ENCODE peak calls at places on chromosomes 3 and 15, in four cellular contexts. One of them, this sample, is unnamed.

GRCh38 chr15:38868326-38869114 is 303.9 kb upstream of the RASGRP1 start:
- DNase-seq in fibroblast of lung: peak; percentile 82
- DNase-seq in transverse colon: peak; percentile 50
- DNase-seq in SK-N-SH: no peak
- DNase-seq in this sample: peak; percentile 85

GRCh38 chr15:70761931-70762468 is 1.4 kb downstream of the UACA start:
- DNase-seq in SK-N-SH: no peak
- DNase-seq in transverse colon: no peak
- DNase-seq in fibroblast of lung: no peak
- DNase-seq in this sample: no peak

GRCh38 chr3:185979721-185980121 is 41.9 kb upstream of the TRA2B start:
- DNase-seq in SK-N-SH: no peak
- DNase-seq in fibroblast of lung: no peak
- DNase-seq in transverse colon: no peak
- DNase-seq in this sample: no peak

GRCh38 chr3:14371573-14372474 is 30.6 kb upstream of the SLC6A6 start:
- DNase-seq in SK-N-SH: peak; percentile 90
- DNase-seq in fibroblast of lung: peak; percentile 64
- DNase-seq in transverse colon: peak; percentile 91
- DNase-seq in this sample: peak; percentile 12

GRCh38 chr3:186273586-186273985 is 88.4 kb downstream of the DGKG start:
- DNase-seq in fibroblast of lung: no peak
- DNase-seq in SK-N-SH: no peak
- DNase-seq in transverse colon: no peak
- DNase-seq in this sample: no peak

GRCh38 chr3:178948546-178948945 is 123.1 kb downstream of the ZMAT3 start:
- DNase-seq in fibroblast of lung: no peak
- DNase-seq in SK-N-SH: no peak
- DNase-seq in transverse colon: no peak
- DNase-seq in this sample: no peak

GRCh38 chr3:113293348-113293747 is 82.0 kb downstream of the BOC start:
- DNase-seq in SK-N-SH: no peak
- DNase-seq in fibroblast of lung: no peak
- DNase-seq in transverse colon: no peak
- DNase-seq in this sample: no peak

GRCh38 chr15:23022156-23022555 is 17.2 kb downstream of the TUBGCP5 start:
- DNase-seq in transverse colon: no peak
- DNase-seq in fibroblast of lung: no peak
- DNase-seq in SK-N-SH: no peak
- DNase-seq in this sample: no peak

GRCh38 chr15:49288411-49288810 is 118.4 kb downstream of the GALK2 start:
- DNase-seq in fibroblast of lung: peak; percentile 39
- DNase-seq in transverse colon: no peak
- DNase-seq in SK-N-SH: no peak
- DNase-seq in this sample: no peak

GRCh38 chr15:89654311-89654761 is 931 bp downstream of the KIF7 start:
- DNase-seq in SK-N-SH: no peak
- DNase-seq in fibroblast of lung: peak; percentile 45
- DNase-seq in transverse colon: no peak
- DNase-seq in this sample: no peak

GRCh38 chr3:78893161-78893560 is 874.6 kb downstream of the ROBO1 start:
- DNase-seq in transverse colon: no peak
- DNase-seq in fibroblast of lung: no peak
- DNase-seq in SK-N-SH: no peak
- DNase-seq in this sample: no peak

GRCh38 chr3:27078246-27078913 is 290.8 kb downstream of the NEK10 start:
- DNase-seq in fibroblast of lung: no peak
- DNase-seq in transverse colon: no peak
- DNase-seq in SK-N-SH: no peak
- DNase-seq in this sample: no peak

GRCh38 chr15:85837881-85838280 is 43.2 kb upstream of the KLHL25 start:
- DNase-seq in SK-N-SH: no peak
- DNase-seq in transverse colon: peak; percentile 60
- DNase-seq in fibroblast of lung: no peak
- DNase-seq in this sample: no peak

GRCh38 chr3:30988774-30989173 is 94.3 kb upstream of the GADL1 start:
- DNase-seq in fibroblast of lung: peak; percentile 41
- DNase-seq in SK-N-SH: no peak
- DNase-seq in transverse colon: no peak
- DNase-seq in this sample: no peak

GRCh38 chr15:92079647-92080255 is 226.2 kb downstream of the SLCO3A1 start:
- DNase-seq in fibroblast of lung: no peak
- DNase-seq in SK-N-SH: no peak
- DNase-seq in transverse colon: no peak
- DNase-seq in this sample: no peak

GRCh38 chr3:89867286-89867685 is 759.9 kb downstream of the EPHA3 start:
- DNase-seq in fibroblast of lung: no peak
- DNase-seq in transverse colon: no peak
- DNase-seq in SK-N-SH: no peak
- DNase-seq in this sample: no peak

GRCh38 chr3:4977001-4977888 is 2.0 kb upstream of the BHLHE40 start:
- DNase-seq in SK-N-SH: peak; percentile 60
- DNase-seq in fibroblast of lung: peak; percentile 86
- DNase-seq in transverse colon: peak; percentile 79
- DNase-seq in this sample: no peak

GRCh38 chr3:64848822-64849221 is 161.0 kb upstream of the ADAMTS9 start:
- DNase-seq in fibroblast of lung: no peak
- DNase-seq in transverse colon: peak; percentile 9
- DNase-seq in SK-N-SH: no peak
- DNase-seq in this sample: no peak

GRCh38 chr15:47398594-47398993 is 318.7 kb upstream of the SEMA6D start:
- DNase-seq in SK-N-SH: no peak
- DNase-seq in fibroblast of lung: no peak
- DNase-seq in transverse colon: no peak
- DNase-seq in this sample: no peak

GRCh38 chr15:69760263-69760855 is 307.7 kb downstream of the RPLP1 start:
- DNase-seq in fibroblast of lung: peak; percentile 27
- DNase-seq in SK-N-SH: no peak
- DNase-seq in transverse colon: no peak
- DNase-seq in this sample: no peak

GRCh38 chr15:99718421-99718820 is 14.8 kb downstream of the LYSMD4 start:
- DNase-seq in fibroblast of lung: no peak
- DNase-seq in transverse colon: no peak
- DNase-seq in SK-N-SH: no peak
- DNase-seq in this sample: no peak

GRCh38 chr3:175535351-175535750 is 676.2 kb downstream of the NAALADL2 start:
- DNase-seq in transverse colon: no peak
- DNase-seq in SK-N-SH: no peak
- DNase-seq in fibroblast of lung: no peak
- DNase-seq in this sample: no peak

GRCh38 chr15:49817100-49817499 is 196.3 kb downstream of the DTWD1 start:
- DNase-seq in SK-N-SH: no peak
- DNase-seq in fibroblast of lung: peak; percentile 59
- DNase-seq in transverse colon: no peak
- DNase-seq in this sample: no peak

GRCh38 chr3:141051641-141052569 is 758 bp downstream of the SPSB4 start:
- DNase-seq in SK-N-SH: peak; percentile 88
- DNase-seq in fibroblast of lung: peak; percentile 47
- DNase-seq in transverse colon: no peak
- DNase-seq in this sample: no peak

GRCh38 chr3:125054436-125055164 is 1.2 kb downstream of the HEG1 start:
- DNase-seq in SK-N-SH: peak; percentile 61
- DNase-seq in transverse colon: no peak
- DNase-seq in fibroblast of lung: peak; percentile 53
- DNase-seq in this sample: peak; percentile 24

GRCh38 chr3:49519266-49519665 is 35.0 kb upstream of the BSN start:
- DNase-seq in fibroblast of lung: no peak
- DNase-seq in transverse colon: no peak
- DNase-seq in SK-N-SH: no peak
- DNase-seq in this sample: no peak

GRCh38 chr3:182969277-182969676 is 11.1 kb downstream of the DCUN1D1 start:
- DNase-seq in SK-N-SH: no peak
- DNase-seq in fibroblast of lung: peak; percentile 67
- DNase-seq in transverse colon: no peak
- DNase-seq in this sample: no peak

GRCh38 chr15:56126409-56126808 is 117.3 kb downstream of the RFX7 start:
- DNase-seq in fibroblast of lung: no peak
- DNase-seq in SK-N-SH: no peak
- DNase-seq in transverse colon: no peak
- DNase-seq in this sample: no peak

GRCh38 chr15:35665855-35666536 is 120.0 kb upstream of the DPH6 start:
- DNase-seq in SK-N-SH: no peak
- DNase-seq in transverse colon: no peak
- DNase-seq in fibroblast of lung: no peak
- DNase-seq in this sample: no peak

GRCh38 chr3:52684184-52684583 is 1.5 kb downstream of the PBRM1 start:
- DNase-seq in SK-N-SH: no peak
- DNase-seq in fibroblast of lung: no peak
- DNase-seq in transverse colon: no peak
- DNase-seq in this sample: no peak

GRCh38 chr15:95604634-95605036 is 725.9 kb upstream of the NR2F2 start:
- DNase-seq in transverse colon: no peak
- DNase-seq in fibroblast of lung: peak; percentile 92
- DNase-seq in SK-N-SH: no peak
- DNase-seq in this sample: peak; percentile 68

GRCh38 chr3:133014325-133014724 is 23.9 kb upstream of the TMEM108 start:
- DNase-seq in SK-N-SH: no peak
- DNase-seq in transverse colon: no peak
- DNase-seq in fibroblast of lung: no peak
- DNase-seq in this sample: no peak

GRCh38 chr3:15217841-15218267 is 11.8 kb downstream of the CAPN7 start:
- DNase-seq in SK-N-SH: no peak
- DNase-seq in fibroblast of lung: no peak
- DNase-seq in transverse colon: no peak
- DNase-seq in this sample: no peak

GRCh38 chr15:74955796-74956647 is 550 bp downstream of the RPP25 start:
- DNase-seq in SK-N-SH: peak; percentile 78
- DNase-seq in transverse colon: peak; percentile 88
- DNase-seq in fibroblast of lung: peak; percentile 53
- DNase-seq in this sample: no peak

GRCh38 chr3:13403213-13403817 is 16.8 kb downstream of the NUP210 start:
- DNase-seq in SK-N-SH: no peak
- DNase-seq in transverse colon: no peak
- DNase-seq in fibroblast of lung: no peak
- DNase-seq in this sample: no peak

DNA sequence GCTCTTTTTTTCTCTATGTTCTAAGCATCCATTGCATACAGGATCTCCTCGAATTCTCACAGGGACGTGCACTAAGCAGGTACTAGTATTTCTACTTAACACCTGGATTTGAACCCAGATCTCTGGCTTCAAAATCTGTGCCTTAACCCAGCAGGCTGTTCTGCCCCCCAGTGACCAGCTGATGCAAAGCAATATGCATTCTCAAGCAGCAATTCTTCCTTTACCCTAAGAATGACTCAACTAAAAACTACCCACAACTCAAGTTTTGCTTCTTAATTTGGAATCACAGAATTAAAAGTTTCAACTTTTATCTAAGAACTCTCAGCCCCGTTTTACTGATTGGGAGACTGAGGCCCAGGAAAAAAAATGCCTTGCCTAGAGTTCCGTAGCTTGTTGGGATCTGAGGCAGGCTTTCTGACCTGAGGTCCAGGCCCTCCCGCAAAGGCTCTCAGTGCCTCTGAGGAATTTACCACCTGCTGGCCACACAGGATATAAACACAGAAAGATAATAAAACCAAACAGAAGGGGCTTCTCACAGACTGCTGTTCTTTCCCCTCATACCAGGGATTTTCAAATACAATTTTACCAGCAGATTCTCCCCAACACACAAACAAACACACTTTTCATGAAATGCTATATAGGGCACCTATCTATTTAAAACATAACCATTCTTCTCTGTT is 115.4 kb upstream of the RAD18 start:
- DNase-seq in transverse colon: no peak
- DNase-seq in SK-N-SH: no peak
- DNase-seq in fibroblast of lung: no peak
- DNase-seq in this sample: no peak
- TF ChIP-seq CTCF in transverse colon: no peak
- TF ChIP-seq CTCF in SK-N-SH: peak; percentile 24
- TF ChIP-seq CTCF in fibroblast of lung: no peak
- TF ChIP-seq CTCF in this sample: no peak

DNA sequence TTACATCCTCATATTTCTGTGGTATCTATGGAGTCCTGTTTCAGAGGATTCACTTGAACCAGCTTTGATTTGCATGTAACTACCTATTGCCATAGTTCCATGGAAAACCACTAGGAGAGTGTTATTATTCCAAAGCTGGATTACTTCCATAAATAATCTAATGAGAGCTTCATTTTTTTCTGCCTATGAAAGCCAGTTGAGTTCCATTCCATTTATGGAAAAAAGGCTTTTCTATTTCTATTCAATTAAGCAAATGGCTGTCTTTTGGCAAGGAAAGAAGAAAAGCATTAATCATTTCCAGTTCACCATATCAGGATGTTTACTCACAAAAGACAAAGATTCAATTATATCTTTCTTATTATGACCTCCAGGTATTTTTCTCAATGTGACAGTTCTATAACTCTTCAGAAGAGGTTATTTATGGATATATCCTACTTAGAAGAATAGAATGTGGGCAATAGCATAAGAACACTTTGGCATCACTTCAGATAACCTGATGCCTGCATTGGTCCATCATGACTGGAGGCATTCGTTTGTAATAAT is 259.9 kb upstream of the ZPLD1 start:
- DNase-seq in fibroblast of lung: peak; percentile 60
- DNase-seq in transverse colon: no peak
- DNase-seq in SK-N-SH: no peak
- DNase-seq in this sample: no peak
- TF ChIP-seq CTCF in fibroblast of lung: no peak
- TF ChIP-seq CTCF in transverse colon: no peak
- TF ChIP-seq CTCF in SK-N-SH: peak; percentile 24
- TF ChIP-seq CTCF in this sample: no peak

GRCh38 chr3:36132214-36132613 is 248.1 kb upstream of the STAC start:
- DNase-seq in SK-N-SH: no peak
- DNase-seq in fibroblast of lung: no peak
- DNase-seq in transverse colon: no peak
- DNase-seq in this sample: no peak
- TF ChIP-seq CTCF in SK-N-SH: peak; percentile 35
- TF ChIP-seq CTCF in fibroblast of lung: no peak
- TF ChIP-seq CTCF in transverse colon: no peak
- TF ChIP-seq CTCF in this sample: no peak

GRCh38 chr3:18444597-18445420 is 19.7 kb upstream of the SATB1 start:
- DNase-seq in fibroblast of lung: peak; percentile 59
- DNase-seq in SK-N-SH: peak; percentile 94
- DNase-seq in transverse colon: peak; percentile 77
- DNase-seq in this sample: no peak
- TF ChIP-seq CTCF in fibroblast of lung: no peak
- TF ChIP-seq CTCF in SK-N-SH: no peak
- TF ChIP-seq CTCF in transverse colon: peak; percentile 7
- TF ChIP-seq CTCF in this sample: peak; percentile 7

DNA sequence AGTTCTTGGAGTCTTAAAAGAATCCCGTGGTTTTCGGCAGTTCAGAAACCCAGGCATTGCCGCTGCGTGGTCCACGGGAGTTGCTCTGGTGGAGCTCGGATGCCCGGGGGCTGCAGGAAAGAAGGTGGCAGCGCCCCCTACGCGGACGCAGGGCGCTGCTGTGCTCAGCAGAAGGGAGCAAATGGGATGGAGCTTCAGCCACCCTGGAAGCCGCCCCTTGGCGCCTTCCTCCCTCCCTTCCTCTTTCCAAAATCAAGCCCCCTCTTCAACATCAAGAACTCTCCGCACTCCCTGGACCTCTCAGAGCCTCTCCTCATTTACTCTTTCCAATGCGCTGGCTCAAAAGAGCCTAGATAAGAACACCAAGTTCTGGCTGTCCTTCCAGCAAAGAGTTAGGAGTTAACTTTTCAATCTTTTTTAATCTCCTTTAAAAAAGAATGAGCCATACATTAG is 880 bp upstream of the CHRNA7 start:
- DNase-seq in SK-N-SH: peak; percentile 80
- DNase-seq in transverse colon: peak; percentile 22
- DNase-seq in fibroblast of lung: no peak
- DNase-seq in this sample: no peak
- TF ChIP-seq CTCF in SK-N-SH: peak; percentile 54
- TF ChIP-seq CTCF in transverse colon: peak; percentile 37
- TF ChIP-seq CTCF in fibroblast of lung: no peak
- TF ChIP-seq CTCF in this sample: peak; percentile 17